ENCODE peak calls at places on chromosomes 2 and 18, in ten cellular contexts. J is GM23248, H is fibroblast of lung, G is K562, K is BJ, F is adrenal gland, N is astrocyte, P is brain microvascular endothelial cell, B is testis, S is uterus. Z is an unnamed sample.
A peak's percentile ranks its signal among the peaks of the same experiment; 100 is the strongest.

GRCh38 chr18:37550118-37550875 is 15.3 kb downstream of the CELF4 start:
- DNase-seq in H (no peak), F (no peak), K (no peak), P (no peak), N (no peak), J (no peak), S (no peak), G (no peak), B (no peak), Z (no peak)

GRCh38 chr2:233976690-233977294 is 59.6 kb downstream of the TRPM8 start:
- DNase-seq in N (peak; percentile 66), S (no peak), J (peak; percentile 75), P (peak; percentile 74), B (no peak), G (peak; percentile 7), F (no peak), H (peak; percentile 76), K (no peak), Z (no peak)

GRCh38 chr2:33395660-33396249 is 80.7 kb upstream of the RASGRP3 start:
- DNase-seq in F (peak; percentile 52), H (peak; percentile 37), J (peak; percentile 64), G (peak; percentile 54), P (peak; percentile 42), B (peak; percentile 54), N (no peak), K (no peak), S (peak; percentile 32), Z (peak; percentile 40)

GRCh38 chr2:200399046-200399445 is 92.6 kb downstream of the SPATS2L start:
- DNase-seq in H (peak; percentile 86), B (no peak), N (peak; percentile 77), J (peak; percentile 74), F (no peak), P (peak; percentile 75), S (no peak), K (no peak), G (no peak), Z (peak; percentile 69)

GRCh38 chr2:48560546-48561209 is 30.7 kb downstream of the STON1 start:
- DNase-seq in P (no peak), B (no peak), K (no peak), H (no peak), S (no peak), N (no peak), J (no peak), F (no peak), G (no peak), Z (no peak)

GRCh38 chr2:69177785-69178636 is 165.0 kb downstream of the ANTXR1 start:
- DNase-seq in S (peak; percentile 91), H (peak; percentile 88), B (peak; percentile 65), F (peak; percentile 95), K (peak; percentile 76), J (peak; percentile 97), N (peak; percentile 84), P (peak; percentile 86), G (peak; percentile 95), Z (peak; percentile 96)

GRCh38 chr18:67417864-67418523 is 98.5 kb downstream of the DSEL start:
- DNase-seq in G (no peak), S (no peak), N (peak; percentile 37), J (peak; percentile 73), B (peak; percentile 21), K (no peak), P (peak; percentile 57), H (peak; percentile 52), F (peak; percentile 59), Z (peak; percentile 51)

GRCh38 chr18:49849331-49850217 is 36.2 kb upstream of the ACAA2 start:
- DNase-seq in N (peak; percentile 91), B (no peak), F (peak; percentile 21), H (peak; percentile 94), P (peak; percentile 82), S (no peak), G (peak; percentile 26), J (peak; percentile 94), K (peak; percentile 66), Z (peak; percentile 96)

GRCh38 chr2:12080360-12080759 is 333.9 kb downstream of the LPIN1 start:
- DNase-seq in P (no peak), S (no peak), H (no peak), N (no peak), K (no peak), J (no peak), F (no peak), G (no peak), B (no peak), Z (no peak)

GRCh38 chr18:49628993-49629795 is 67.3 kb downstream of the LIPG start:
- DNase-seq in P (no peak), G (no peak), J (no peak), N (no peak), B (peak; percentile 50), K (no peak), F (no peak), H (no peak), S (no peak), Z (no peak)

GRCh38 chr2:237731663-237732062 is 66.9 kb upstream of the RBM44 start:
- DNase-seq in H (peak; percentile 86), K (no peak), J (peak; percentile 90), P (peak; percentile 68), B (no peak), F (peak; percentile 71), N (peak; percentile 80), G (no peak), S (no peak), Z (peak; percentile 60)

GRCh38 chr2:184532541-184532940 is 65.8 kb upstream of the ZNF804A start:
- DNase-seq in H (no peak), N (no peak), K (no peak), B (no peak), S (no peak), G (no peak), F (no peak), P (no peak), J (no peak), Z (no peak)

GRCh38 chr2:11865378-11865777 is 118.9 kb downstream of the LPIN1 start:
- DNase-seq in N (no peak), B (no peak), H (no peak), K (no peak), J (no peak), G (no peak), F (no peak), S (no peak), P (no peak), Z (no peak)

GRCh38 chr2:95231723-95232122 is 24.4 kb downstream of the ZNF892 start:
- DNase-seq in P (peak; percentile 44), K (peak; percentile 31), N (peak; percentile 46), J (peak; percentile 69), G (peak; percentile 59), B (peak; percentile 77), S (no peak), F (peak; percentile 10), H (peak; percentile 62), Z (peak; percentile 56)

DNA sequence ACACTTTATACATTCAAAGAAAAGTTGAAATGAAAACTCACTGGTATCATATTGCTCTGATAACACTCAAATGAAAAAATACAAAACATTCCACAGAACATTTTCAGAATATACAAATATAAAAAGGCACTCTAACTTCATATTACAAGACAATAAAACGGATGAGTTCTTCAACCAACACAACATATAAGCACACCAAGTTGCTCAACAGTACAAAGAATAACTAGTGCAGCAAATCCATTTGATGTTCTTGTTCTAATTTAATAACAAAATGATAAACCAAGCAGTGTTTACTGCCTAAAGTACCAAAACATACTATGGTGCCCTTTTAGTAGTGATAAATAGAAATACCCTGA is 60.8 kb upstream of the PGAP1 start:
- DNase-seq in J (no peak), K (no peak), B (no peak), N (peak; percentile 14), S (no peak), G (no peak), F (no peak), P (no peak), H (no peak), Z (no peak)
- H3K4me3 ChIP-seq in J (peak overlapping the region; percentile 62), K (peak overlapping the region; percentile 6), B (no peak overlapping the region), N (peak overlapping the region; percentile 37), S (no peak overlapping the region), G (no peak overlapping the region), F (no peak overlapping the region), P (no peak overlapping the region), H (peak overlapping the region; percentile 34), Z (no peak overlapping the region)

GRCh38 chr2:104845552-104845931 is 8.4 kb upstream of the POU3F3 start:
- DNase-seq in G (no peak), H (peak; percentile 51), B (no peak), N (no peak), P (no peak), J (no peak), K (no peak), F (no peak), S (no peak), Z (no peak)
- H3K27me3 ChIP-seq in G (no peaks in the 10 kb centered on the region), H (peaks cover 37% of the 10 kb centered on the region), B (no peaks in the 10 kb centered on the region), N (peaks cover 36% of the 10 kb centered on the region), P (peaks cover 83% of the 10 kb centered on the region), J (peaks cover 90% of the 10 kb centered on the region), K (peaks cover 51% of the 10 kb centered on the region), F (peaks cover 94% of the 10 kb centered on the region), S (peaks cover 77% of the 10 kb centered on the region), Z (peaks cover 89% of the 10 kb centered on the region)

GRCh38 chr2:190843874-190844699 is 36.5 kb upstream of the GLS start:
- DNase-seq in S (no peak), G (no peak), N (peak; percentile 64), H (peak; percentile 73), P (peak; percentile 73), F (peak; percentile 13), K (no peak), J (peak; percentile 84), B (no peak), Z (no peak)
- H3K4me3 ChIP-seq in S (no peak overlapping the region), G (no peak overlapping the region), N (no peak overlapping the region), H (no peak overlapping the region), P (no peak overlapping the region), F (no peak overlapping the region), K (no peak overlapping the region), J (no peak overlapping the region), B (no peak overlapping the region), Z (no peak overlapping the region)

GRCh38 chr2:104849036-104849551 is 4.8 kb upstream of the POU3F3 start:
- DNase-seq in B (no peak), G (no peak), H (peak; percentile 24), K (no peak), P (no peak), N (no peak), S (no peak), J (no peak), F (no peak), Z (no peak)

GRCh38 chr2:104851236-104852160 is 2.4 kb upstream of the POU3F3 start:
- DNase-seq in S (no peak), N (no peak), P (no peak), F (no peak), K (no peak), J (no peak), G (no peak), H (no peak), B (no peak), Z (no peak)

GRCh38 chr2:104848526-104848925 is 5.4 kb upstream of the POU3F3 start:
- DNase-seq in K (no peak), P (no peak), H (peak; percentile 51), S (no peak), B (no peak), J (no peak), G (no peak), F (no peak), N (no peak), Z (no peak)

GRCh38 chr2:104850322-104851184 is 3.4 kb upstream of the POU3F3 start:
- DNase-seq in J (no peak), B (no peak), H (no peak), S (no peak), P (no peak), N (no peak), G (no peak), K (no peak), F (no peak), Z (no peak)

DNA sequence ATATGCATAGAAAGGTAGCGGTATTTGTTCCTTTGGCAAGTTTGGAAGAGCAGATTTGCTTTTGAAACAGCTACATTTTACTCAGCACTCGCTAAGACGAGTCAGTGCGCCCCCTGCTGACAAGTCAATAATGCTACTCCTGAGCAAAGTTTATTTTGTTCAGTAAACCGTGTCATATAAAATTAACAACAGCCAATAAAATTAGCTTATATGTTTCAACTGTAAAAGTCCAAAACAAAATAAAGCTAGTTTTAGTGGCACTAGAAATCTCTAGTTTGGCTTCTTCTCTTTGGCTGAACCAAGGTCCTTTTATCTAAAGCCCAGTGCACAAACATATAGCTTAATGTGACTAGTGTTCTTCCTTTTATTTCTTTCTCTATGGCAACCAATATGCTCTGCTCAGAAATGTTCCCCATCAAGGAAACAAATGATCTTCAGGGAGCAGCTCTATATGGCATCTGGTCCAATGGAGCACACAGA is 4.3 kb upstream of the POU3F3 start:
- DNase-seq in B (peak; percentile 76), H (peak; percentile 78), N (peak; percentile 66), S (no peak), K (no peak), P (peak; percentile 43), G (peak; percentile 51), J (peak; percentile 83), F (peak; percentile 70), Z (peak; percentile 65)
- H3K27me3 ChIP-seq in B (no peaks in the 10 kb centered on the region), H (peaks cover 50% of the 10 kb centered on the region), N (peaks cover 44% of the 10 kb centered on the region), S (peaks cover 80% of the 10 kb centered on the region), K (peaks cover 57% of the 10 kb centered on the region), P (peaks cover 85% of the 10 kb centered on the region), G (peaks cover 4% of the 10 kb centered on the region), J (peaks cover 90% of the 10 kb centered on the region), F (peaks cover 91% of the 10 kb centered on the region), Z (peaks cover 83% of the 10 kb centered on the region)